ENCODE peak calls at places on chromosomes 2 and 18, in four cellular contexts. F, V, O and E are unnamed samples.
A peak's percentile ranks its signal among the peaks of the same experiment; 100 is the strongest.

GRCh38 chr2:27105981-27106380 is 12.9 kb downstream of the CGREF1 start:
- DNase-seq in F (no peak), V (no peak), O (no peak), E (no peak)

GRCh38 chr2:180520816-180521595 is 459.4 kb upstream of the UBE2E3 start:
- DNase-seq in F (no peak), V (no peak), O (no peak), E (no peak)

GRCh38 chr2:65371094-65371474 is 61.3 kb downstream of the SPRED2 start:
- DNase-seq in F (no peak), V (no peak), O (no peak), E (no peak)

GRCh38 chr2:67329951-67330350 is 67.2 kb upstream of the ETAA1 start:
- DNase-seq in F (no peak), V (no peak), O (no peak), E (no peak)

GRCh38 chr2:175640655-175641054 is 361.4 kb downstream of the LNPK start:
- DNase-seq in F (no peak), V (no peak), O (no peak), E (no peak)

GRCh38 chr2:222982010-222982908 is 69.7 kb upstream of the KCNE4 start:
- DNase-seq in F (no peak), V (peak; percentile 83), O (peak; percentile 96), E (peak; percentile 59)

GRCh38 chr2:118372876-118373597 is 284.8 kb downstream of the INSIG2 start:
- DNase-seq in F (no peak), V (no peak), O (no peak), E (no peak)

GRCh38 chr18:45349447-45349846 is 265.8 kb upstream of the SLC14A2 start:
- DNase-seq in F (no peak), V (no peak), O (no peak), E (no peak)

GRCh38 chr2:234032301-234032856 is 18.1 kb upstream of the SPP2 start:
- DNase-seq in F (no peak), V (no peak), O (no peak), E (no peak)

GRCh38 chr2:10410001-10410671 is 38.0 kb downstream of the ODC1 start:
- DNase-seq in F (peak; percentile 47), V (peak; percentile 90), O (no peak), E (no peak)

GRCh38 chr2:109029444-109030193 is 40.6 kb upstream of the EDAR start:
- DNase-seq in F (no peak), V (no peak), O (no peak), E (no peak)

GRCh38 chr2:111946294-111947114 is 48.1 kb downstream of the MERTK start:
- DNase-seq in F (no peak), V (peak; percentile 33), O (peak; percentile 63), E (no peak)

GRCh38 chr2:219378167-219378851 is 9.4 kb downstream of the DNPEP start:
- DNase-seq in F (no peak), V (no peak), O (no peak), E (no peak)

GRCh38 chr2:68726608-68727367 is 7.8 kb upstream of the ARHGAP25 start:
- DNase-seq in F (peak; percentile 52), V (peak; percentile 94), O (no peak), E (no peak)

GRCh38 chr18:22856870-22857269 is 76.3 kb upstream of the RBBP8 start:
- DNase-seq in F (no peak), V (no peak), O (no peak), E (no peak)

GRCh38 chr2:110670826-110671225 is 7.0 kb downstream of the BUB1 start:
- DNase-seq in F (no peak), V (no peak), O (no peak), E (no peak)

GRCh38 chr2:174840436-174840835 is 76.2 kb upstream of the CHRNA1 start:
- DNase-seq in F (no peak), V (no peak), O (no peak), E (no peak)

GRCh38 chr2:215771241-215771640 is 242.1 kb downstream of the MREG start:
- DNase-seq in F (no peak), V (no peak), O (no peak), E (no peak)